ENCODE peak calls at places on chromosomes 4 and X, in seven cellular contexts. U is cardiac muscle cell, L is breast epithelium, P is heart right ventricle, K is H9, X is ascending aorta, V is uterus. G is an unnamed sample.

GRCh38 chrX:149504226-149504914 is 736 bp downstream of the IDS start:
- DNase-seq in V (no peak), K (peak; percentile 69), L (no peak), X (no peak), P (no peak), U (no peak), G (no peak)

GRCh38 chr4:10403633-10404445 is 53.4 kb downstream of the ZNF518B start:
- DNase-seq in X (no peak), K (no peak), U (peak; percentile 57), L (no peak), P (peak; percentile 11), V (no peak), G (no peak)

GRCh38 chr4:1772869-1773538 is 20.1 kb upstream of the FGFR3 start:
- DNase-seq in X (no peak), L (no peak), P (no peak), K (no peak), V (no peak), U (no peak), G (no peak)

GRCh38 chrX:10111364-10112148 is 45.2 kb upstream of the CLCN4 start:
- DNase-seq in L (no peak), X (no peak), P (peak; percentile 42), K (no peak), V (no peak), U (no peak), G (peak; percentile 44)

GRCh38 chr4:45172636-45173035 is 446.3 kb upstream of the GNPDA2 start:
- DNase-seq in U (no peak), K (peak; percentile 42), V (no peak), L (no peak), P (no peak), X (no peak), G (no peak)

GRCh38 chr4:132180020-132180427 is 969.1 kb upstream of the PCDH10 start:
- DNase-seq in K (no peak), U (no peak), P (no peak), X (no peak), V (no peak), L (no peak), G (no peak)

GRCh38 chrX:51893931-51894696 is 691 bp downstream of the MAGED1 start:
- DNase-seq in V (peak; percentile 48), L (no peak), U (peak; percentile 42), K (no peak), X (peak; percentile 63), P (peak; percentile 32), G (no peak)

GRCh38 chrX:70476934-70477733 is 32.5 kb downstream of the DLG3 start:
- DNase-seq in V (peak; percentile 58), X (peak; percentile 66), P (no peak), L (no peak), U (no peak), K (peak; percentile 68), G (no peak)

GRCh38 chrX:154799554-154800348 is 5.5 kb downstream of the MPP1 start:
- DNase-seq in L (no peak), K (no peak), V (peak; percentile 28), U (no peak), P (no peak), X (no peak), G (no peak)

GRCh38 chr4:180953572-180953971 is 1289.6 kb upstream of the TENM3 start:
- DNase-seq in U (no peak), P (no peak), V (no peak), X (no peak), K (peak; percentile 45), L (no peak), G (no peak)

GRCh38 chrX:101483705-101484104 is 1.6 kb upstream of the ARMCX4 start:
- DNase-seq in K (no peak), V (no peak), L (no peak), X (no peak), U (peak; percentile 74), P (no peak), G (no peak)

GRCh38 chr4:62644372-62644771 is 1444.2 kb downstream of the ADGRL3 start:
- DNase-seq in V (no peak), P (peak; percentile 14), U (peak; percentile 60), L (no peak), X (no peak), K (peak; percentile 27), G (no peak)

GRCh38 chr4:176226736-176227135 is 31.4 kb upstream of the SPATA4 start:
- DNase-seq in K (no peak), L (no peak), V (no peak), P (no peak), U (no peak), X (no peak), G (no peak)

GRCh38 chr4:185998791-185999190 is 70.2 kb upstream of the TLR3 start:
- DNase-seq in V (no peak), U (no peak), P (no peak), K (no peak), L (no peak), X (no peak), G (no peak)

GRCh38 chr4:26791346-26791745 is 69.3 kb upstream of the STIM2 start:
- DNase-seq in P (no peak), X (no peak), L (no peak), V (no peak), K (no peak), U (no peak), G (no peak)

GRCh38 chrX:81174286-81174685 is 27.4 kb downstream of the HMGN5 start:
- DNase-seq in K (no peak), P (no peak), U (peak; percentile 19), L (no peak), X (no peak), V (no peak), G (no peak)

GRCh38 chrX:10519278-10519677 is 101.1 kb downstream of the MID1 start:
- DNase-seq in L (no peak), X (no peak), U (no peak), K (no peak), P (no peak), V (no peak), G (no peak)

GRCh38 chr4:32460972-32461371 is 1740.8 kb downstream of the PCDH7 start:
- DNase-seq in L (no peak), U (no peak), X (no peak), P (no peak), K (no peak), V (no peak), G (no peak)

GRCh38 chr4:25563071-25563564 is 92.5 kb upstream of the SLC34A2 start:
- DNase-seq in P (no peak), U (no peak), V (no peak), X (no peak), K (no peak), L (no peak), G (no peak)

GRCh38 chrX:150148749-150149672 is 210.7 kb upstream of the EOLA2 start:
- DNase-seq in U (no peak), V (no peak), P (peak; percentile 7), L (no peak), X (no peak), K (no peak), G (no peak)

GRCh38 chrX:151713859-151714258 is 2.0 kb upstream of the FATE1 start:
- DNase-seq in P (peak; percentile 19), K (peak; percentile 55), V (no peak), U (peak; percentile 20), L (no peak), X (no peak), G (no peak)

GRCh38 chr4:156968479-156968984 is 3.1 kb downstream of the PDGFC start:
- DNase-seq in P (peak; percentile 57), U (peak; percentile 69), L (peak; percentile 58), K (peak; percentile 57), X (peak; percentile 85), V (peak; percentile 81), G (peak; percentile 36)

GRCh38 chr4:137705171-137705783 is 173.0 kb upstream of the PCDH18 start:
- DNase-seq in K (no peak), V (peak; percentile 40), P (peak; percentile 26), L (no peak), U (peak; percentile 55), X (no peak), G (no peak)

GRCh38 chr4:137703225-137703624 is 170.9 kb upstream of the PCDH18 start:
- DNase-seq in X (no peak), V (no peak), U (no peak), P (peak; percentile 11), L (no peak), K (no peak), G (no peak)

GRCh38 chr4:137707626-137708025 is 175.3 kb upstream of the PCDH18 start:
- DNase-seq in V (no peak), X (no peak), P (no peak), K (no peak), U (no peak), L (no peak), G (no peak)

GRCh38 chr4:137711502-137711901 is 179.2 kb upstream of the PCDH18 start:
- DNase-seq in P (no peak), V (no peak), U (no peak), L (no peak), K (peak; percentile 36), X (no peak), G (no peak)

GRCh38 chr4:137707221-137707620 is 174.9 kb upstream of the PCDH18 start:
- DNase-seq in L (no peak), V (no peak), K (no peak), P (no peak), X (no peak), U (no peak), G (no peak)
- TF ChIP-seq CTCF in L (no peak), V (no peak), K (no peak), P (no peak), X (no peak), U (no peak), G (no peak)

GRCh38 chr4:145886871-145887240 is 51.8 kb downstream of the ZNF827 start:
- DNase-seq in X (no peak), U (peak; percentile 25), V (peak; percentile 43), L (no peak), K (no peak), P (no peak), G (no peak)
- H3K4me1 ChIP-seq in X (peaks cover 5% of the 10 kb centered on the region), U (peaks cover 47% of the 10 kb centered on the region), V (peaks cover 5% of the 10 kb centered on the region), L (no peaks in the 10 kb centered on the region), K (peaks cover 22% of the 10 kb centered on the region), P (peaks cover 25% of the 10 kb centered on the region), G (peaks cover 46% of the 10 kb centered on the region)

DNA sequence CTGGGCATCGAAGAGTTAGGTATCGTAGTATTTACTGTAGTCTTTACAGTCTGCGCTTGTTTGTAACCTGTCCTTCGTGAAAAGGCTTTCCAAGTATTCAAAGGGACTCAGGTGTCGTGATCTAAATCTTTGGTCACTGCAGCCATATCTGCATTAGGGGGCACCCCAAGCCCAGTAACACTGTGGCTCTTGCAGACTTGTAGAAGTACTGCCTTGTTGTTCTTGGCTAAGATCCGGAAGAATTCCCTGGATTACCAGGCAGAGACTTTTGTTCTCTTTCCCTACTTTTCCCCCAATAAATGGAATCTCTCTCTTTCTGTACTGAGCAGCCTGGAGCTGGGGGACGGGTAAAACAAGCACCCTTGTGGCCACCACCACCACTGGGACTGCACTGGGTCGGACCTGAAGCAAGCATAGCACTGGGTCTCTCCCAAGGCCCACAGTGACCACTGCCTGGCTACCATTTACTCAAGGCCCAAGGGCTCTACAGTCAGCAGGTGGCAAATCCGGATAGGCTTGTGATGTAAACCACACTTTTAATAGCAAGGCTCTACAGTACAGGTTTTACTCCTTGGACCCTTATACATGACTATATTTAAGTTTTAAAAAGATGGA is 12.0 kb downstream of the CXorf58 start:
- DNase-seq in X (no peak), L (no peak), K (peak; percentile 70), V (no peak), U (no peak), P (no peak), G (no peak)
- TF ChIP-seq CTCF in X (no peak), L (no peak), K (peak; percentile 79), V (no peak), U (peak; percentile 31), P (peak; percentile 6), G (no peak)

GRCh38 chrX:69289839-69290123 is 124.5 kb upstream of the PJA1 start:
- DNase-seq in X (no peak), L (no peak), U (no peak), V (no peak), P (no peak), K (no peak), G (no peak)
- H3K4me1 ChIP-seq in X (no peaks in the 10 kb centered on the region), L (no peaks in the 10 kb centered on the region), U (peaks cover 17% of the 10 kb centered on the region), V (peaks cover 4% of the 10 kb centered on the region), P (peaks cover 10% of the 10 kb centered on the region), K (no peaks in the 10 kb centered on the region), G (peaks cover 7% of the 10 kb centered on the region)